ENCODE peak calls at places on chromosomes 5 and 9, in four cellular contexts. G, H, P and R are unnamed samples.

GRCh38 chr9:18390393-18390792 is 83.6 kb upstream of the ADAMTSL1 start:
- DNase-seq in H (no peak), G (no peak), P (no peak), R (no peak)

GRCh38 chr9:6106576-6107339 is 91.3 kb upstream of the RANBP6 start:
- DNase-seq in G (peak), P (peak), H (peak), R (peak)

GRCh38 chr9:135555203-135555602 is 6.4 kb upstream of the PAEP start:
- DNase-seq in P (no peak), H (peak), G (no peak), R (no peak)

GRCh38 chr5:38453506-38453905 is 102.9 kb downstream of the LIFR start:
- DNase-seq in H (no peak), G (peak), P (no peak), R (no peak)

GRCh38 chr5:149860801-149861322 is 83.7 kb downstream of the PDE6A start:
- DNase-seq in P (no peak), G (peak), H (no peak), R (no peak)

GRCh38 chr9:13330396-13331004 is 51.0 kb upstream of the MPDZ start:
- DNase-seq in P (no peak), H (no peak), G (no peak), R (peak)

GRCh38 chr5:150129813-150130492 is 25.7 kb downstream of the PDGFRB start:
- DNase-seq in H (peak), P (peak), G (no peak), R (peak)

GRCh38 chr9:37011530-37011929 is 22.5 kb downstream of the PAX5 start:
- DNase-seq in G (no peak), H (no peak), P (no peak), R (no peak)

GRCh38 chr9:72996684-72997314 is 43.9 kb upstream of the ALDH1A1 start:
- DNase-seq in H (no peak), G (no peak), P (no peak), R (no peak)

GRCh38 chr9:72401396-72401795 is 36.4 kb upstream of the ZFAND5 start:
- DNase-seq in P (no peak), H (no peak), G (no peak), R (no peak)

GRCh38 chr9:124257865-124258764 is at the start of gene NEK6:
- DNase-seq in G (no peak), H (no peak), P (peak), R (peak)

GRCh38 chr5:141848771-141849370 is 29.3 kb downstream of the PCDH1 start:
- DNase-seq in P (peak), G (no peak), H (peak), R (no peak)

GRCh38 chr5:172411423-172412111 is 42.8 kb downstream of the SH3PXD2B start:
- DNase-seq in H (no peak), G (no peak), P (no peak), R (no peak)

GRCh38 chr5:132378580-132378979 is 9.1 kb downstream of the SLC22A5 start:
- DNase-seq in H (no peak), G (no peak), P (no peak), R (no peak)

GRCh38 chr9:19492775-19493173 is 84.0 kb downstream of the ACER2 start:
- DNase-seq in H (no peak), P (no peak), G (no peak), R (no peak)

GRCh38 chr5:111313017-111313724 is 89.0 kb downstream of the CAMK4 start:
- DNase-seq in H (no peak), G (no peak), P (no peak), R (no peak)

GRCh38 chr5:92455011-92455410 is 1071.9 kb upstream of the ARRDC3 start:
- DNase-seq in G (peak), H (no peak), P (no peak), R (no peak)

GRCh38 chr9:131095666-131096489 is 453 bp upstream of the AIF1L start:
- DNase-seq in H (peak), G (no peak), P (peak), R (peak)

GRCh38 chr5:140038373-140038957 is 4.6 kb downstream of the NRG2 start:
- DNase-seq in H (no peak), P (no peak), G (no peak), R (peak)

GRCh38 chr5:113764382-113764781 is 250.9 kb downstream of the YTHDC2 start:
- DNase-seq in H (no peak), P (no peak), G (no peak), R (no peak)

GRCh38 chr9:105881654-105882349 is 187.5 kb downstream of the TMEM38B start:
- DNase-seq in G (peak), P (peak), H (peak), R (peak)
- TF ChIP-seq MAX in G (no peak), P (no peak), H (no peak), R (no peak)

DNA sequence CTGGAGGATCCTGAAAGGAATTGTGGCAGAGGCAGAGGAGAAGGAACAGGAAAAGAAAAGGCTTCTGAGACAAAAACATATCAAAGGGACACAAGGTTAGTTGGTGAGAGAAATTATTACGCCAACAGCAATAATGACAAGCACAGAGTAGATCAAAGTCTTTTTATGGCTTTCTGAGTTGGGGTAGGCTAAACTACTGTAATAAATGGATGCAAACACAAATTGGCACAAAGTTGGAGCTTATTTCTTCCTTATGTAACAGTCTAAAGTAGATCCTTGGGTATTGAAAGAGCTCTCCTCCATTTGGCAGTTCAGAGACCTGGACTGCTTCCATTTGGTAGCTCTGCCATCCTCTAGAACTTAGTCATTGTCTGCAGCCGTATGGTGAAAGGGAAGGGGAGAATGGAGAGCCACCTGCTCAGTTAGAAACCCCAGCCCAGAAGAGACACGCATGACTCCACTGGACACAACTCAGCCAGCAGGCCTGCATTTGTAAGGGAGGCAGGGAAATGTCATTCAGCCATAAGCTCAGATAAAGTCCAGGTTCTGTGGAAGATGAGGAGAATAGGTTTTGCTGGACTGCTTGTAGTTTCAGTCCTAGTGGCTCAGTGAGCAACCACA is 345.0 kb downstream of the DMAC1 start:
- DNase-seq in P (no peak), H (no peak), G (no peak), R (no peak)
- TF ChIP-seq MXI1 in P (no peak), H (no peak), G (no peak), R (no peak)

DNA sequence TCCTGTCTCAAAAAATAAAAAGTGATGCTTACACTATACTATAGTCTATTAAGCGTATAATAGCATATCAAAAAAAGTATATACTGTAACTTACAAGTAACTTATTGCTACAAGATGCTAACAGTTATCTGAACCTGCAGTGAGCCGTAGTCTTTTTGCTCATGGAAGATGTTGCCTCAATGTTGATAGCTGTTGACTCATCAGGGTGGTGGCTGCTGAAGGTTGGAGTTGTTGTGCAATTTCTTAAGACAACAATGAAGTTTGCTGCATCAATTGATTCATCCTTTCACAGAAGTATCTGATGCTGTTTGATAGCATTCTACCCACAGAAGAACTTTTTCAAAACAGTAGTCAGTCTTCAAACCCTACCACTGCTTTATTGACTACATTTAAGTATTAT is 7.8 kb upstream of the C9orf40 start:
- DNase-seq in P (no peak), G (no peak), H (peak), R (no peak)
- TF ChIP-seq MAX in P (no peak), G (no peak), H (no peak), R (no peak)

DNA sequence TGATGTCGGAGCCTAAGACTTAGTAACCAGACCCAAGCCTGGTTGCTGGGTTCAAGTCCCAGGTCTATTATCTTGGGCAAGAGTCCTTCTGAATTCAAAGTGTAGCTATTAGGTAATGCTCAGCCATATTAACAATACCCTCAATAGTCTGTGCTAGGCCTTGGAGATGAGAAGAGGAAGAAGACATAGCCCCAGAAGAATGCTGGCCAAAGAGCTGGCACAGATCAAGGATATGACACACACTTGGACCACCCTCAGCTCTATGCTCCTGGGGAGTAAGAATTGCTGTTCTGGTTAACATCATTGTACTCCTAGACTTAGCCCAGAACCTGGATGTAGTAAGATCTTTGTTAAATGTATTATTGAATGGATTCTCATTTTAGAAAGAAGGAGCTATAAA is 426.7 kb downstream of the CDK5RAP2 start:
- DNase-seq in P (no peak), G (no peak), H (no peak), R (no peak)
- TF ChIP-seq MXI1 in P (no peak), G (no peak), H (no peak), R (no peak)

GRCh38 chr5:88672644-88673493 is 210.1 kb downstream of the MEF2C start:
- DNase-seq in G (no peak), P (no peak), H (no peak), R (no peak)
- TF ChIP-seq MAX in G (no peak), P (no peak), H (no peak), R (no peak)

GRCh38 chr5:119166026-119166425 is 95.1 kb downstream of the DMXL1 start:
- DNase-seq in P (no peak), H (no peak), G (no peak), R (no peak)
- TF ChIP-seq MXI1 in P (no peak), H (no peak), G (no peak), R (no peak)

GRCh38 chr9:16192403-16193017 is 639.7 kb downstream of the CCDC171 start:
- DNase-seq in P (no peak), H (no peak), G (no peak), R (no peak)
- TF ChIP-seq MAX in P (no peak), H (no peak), G (no peak), R (no peak)

DNA sequence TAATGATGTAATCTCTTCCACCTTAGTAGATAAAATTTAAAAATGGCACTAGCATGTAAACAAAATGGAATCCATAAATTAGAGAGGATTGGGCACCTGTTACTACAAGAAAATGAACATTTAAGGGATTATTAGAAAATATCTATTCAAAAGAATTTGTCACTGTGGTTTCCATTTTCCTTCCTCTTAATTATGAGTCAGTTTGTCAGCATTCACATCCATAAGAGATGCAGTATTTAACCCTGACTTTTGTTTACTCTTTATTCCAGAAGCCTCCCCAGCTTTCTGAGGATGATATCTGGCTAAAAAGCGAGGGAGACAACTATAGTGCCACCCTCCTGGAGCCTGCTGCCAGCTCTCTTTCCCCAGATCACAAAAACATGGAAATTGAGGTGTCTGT is 72.1 kb downstream of the C9orf152 start:
- DNase-seq in P (no peak), H (no peak), G (no peak), R (no peak)
- TF ChIP-seq MXI1 in P (no peak), H (no peak), G (no peak), R (no peak)

GRCh38 chr9:9552665-9553064 is 1060.1 kb downstream of the PTPRD start:
- DNase-seq in H (no peak), P (no peak), G (no peak), R (no peak)

GRCh38 chr9:9556865-9557803 is 1055.7 kb downstream of the PTPRD start:
- DNase-seq in H (no peak), G (no peak), P (no peak), R (no peak)

GRCh38 chr9:9560382-9561035 is 1052.3 kb downstream of the PTPRD start:
- DNase-seq in G (no peak), H (no peak), P (no peak), R (no peak)

GRCh38 chr9:9558907-9559306 is 1053.9 kb downstream of the PTPRD start:
- DNase-seq in H (no peak), P (no peak), G (no peak), R (no peak)

GRCh38 chr9:9557804-9558334 is 1054.9 kb downstream of the PTPRD start:
- DNase-seq in H (peak), G (no peak), P (no peak), R (no peak)
- TF ChIP-seq MAX in H (no peak), G (no peak), P (no peak), R (no peak)